ENCODE peak calls at places on chromosomes 13 and 19, in five cellular contexts. J is neuronal stem cell, T is H9, P is H1, Z is IMR-90. C is an unnamed sample. For H3K79me1, the result is how much of the 10 kb centered on the place peaks cover.

GRCh38 chr19:35392742-35393350 is 22.0 kb downstream of the GPR42 start:
- DNase-seq in J (no peak), Z (no peak), T (no peak), P (no peak), C (no peak)

GRCh38 chr19:18232540-18233223 is 6.4 kb upstream of the PDE4C start:
- DNase-seq in Z (no peak), T (peak), J (peak), P (no peak), C (peak)

GRCh38 chr19:4816388-4817165 is 14.9 kb downstream of the TICAM1 start:
- DNase-seq in T (no peak), J (no peak), Z (no peak), P (no peak), C (no peak)

GRCh38 chr19:30733826-30734550 is 361.8 kb downstream of the ZNF536 start:
- DNase-seq in J (peak), Z (no peak), P (no peak), T (no peak), C (no peak)

GRCh38 chr13:48235100-48235813 is 2.3 kb downstream of the ITM2B start:
- DNase-seq in T (peak), P (no peak), J (no peak), Z (peak), C (peak)

GRCh38 chr19:32877323-32877912 is 7.9 kb upstream of the SLC7A9 start:
- DNase-seq in T (no peak), Z (no peak), P (no peak), J (no peak), C (no peak)

GRCh38 chr19:6718741-6719539 is 1.5 kb downstream of the C3 start:
- DNase-seq in Z (no peak), T (peak), J (no peak), P (no peak), C (peak)

GRCh38 chr13:100124265-100124664 is 35.4 kb downstream of the PCCA start:
- DNase-seq in J (no peak), Z (peak), P (no peak), T (no peak), C (no peak)

GRCh38 chr19:15455996-15456395 is 6.2 kb upstream of the WIZ start:
- DNase-seq in J (no peak), T (no peak), P (no peak), Z (no peak), C (no peak)

GRCh38 chr13:45953082-45953481 is 99.5 kb downstream of the ZC3H13 start:
- DNase-seq in T (no peak), Z (no peak), P (no peak), J (no peak), C (no peak)

GRCh38 chr13:23876265-23876664 is 12.9 kb downstream of the MIPEP start:
- DNase-seq in P (no peak), Z (peak), J (no peak), T (no peak), C (no peak)

GRCh38 chr13:99215466-99215865 is 14.8 kb downstream of the UBAC2 start:
- DNase-seq in J (no peak), Z (no peak), P (no peak), T (peak), C (no peak)

GRCh38 chr19:44712864-44713515 is 14.0 kb downstream of the CEACAM16 start:
- DNase-seq in Z (no peak), J (no peak), T (no peak), P (no peak), C (peak)

GRCh38 chr13:33875658-33876401 is 57.9 kb downstream of the RFC3 start:
- DNase-seq in Z (no peak), P (no peak), T (no peak), J (no peak), C (no peak)

GRCh38 chr13:109412232-109412935 is 374.0 kb downstream of the IRS2 start:
- DNase-seq in Z (peak), T (peak), J (peak), P (peak), C (peak)

GRCh38 chr19:41218615-41219507 is at the start of gene AXL:
- DNase-seq in J (peak), Z (peak), P (peak), T (peak), C (peak)

GRCh38 chr13:34031629-34032028 is 213.7 kb downstream of the RFC3 start:
- DNase-seq in T (no peak), P (no peak), Z (no peak), J (no peak), C (no peak)

GRCh38 chr13:103282571-103283450 is 216.6 kb upstream of the SLC10A2 start:
- DNase-seq in Z (peak), T (no peak), P (no peak), J (no peak), C (peak)

GRCh38 chr19:43700368-43701015 is 15.4 kb upstream of the IRGC start:
- DNase-seq in J (no peak), Z (peak), P (no peak), T (no peak), C (peak)

GRCh38 chr13:34207334-34207733 is 389.4 kb downstream of the RFC3 start:
- DNase-seq in J (no peak), T (no peak), Z (peak), P (no peak), C (peak)

GRCh38 chr19:18357442-18358264 is 17.3 kb downstream of the PGPEP1 start:
- DNase-seq in T (no peak), Z (no peak), J (no peak), P (no peak), C (no peak)

GRCh38 chr13:44230736-44231135 is 142.9 kb upstream of the SERP2 start:
- DNase-seq in J (no peak), P (no peak), Z (no peak), T (no peak), C (peak)

GRCh38 chr13:112768795-112769411 is 79.1 kb downstream of the ATP11A start:
- DNase-seq in P (no peak), J (no peak), Z (no peak), T (peak), C (no peak)

GRCh38 chr19:18097993-18098890 is 664 bp downstream of the MAST3 start:
- DNase-seq in J (no peak), T (no peak), Z (no peak), P (no peak), C (no peak)

GRCh38 chr19:45253396-45254027 is 2.4 kb downstream of the MARK4 start:
- DNase-seq in T (no peak), Z (peak), P (no peak), J (no peak), C (no peak)

GRCh38 chr19:43395561-43395960 is 19.1 kb upstream of the TEX101 start:
- DNase-seq in T (no peak), J (no peak), Z (no peak), P (no peak), C (no peak)

GRCh38 chr13:68234278-68234677 is 1004.1 kb upstream of the PCDH9 start:
- DNase-seq in J (no peak), Z (no peak), T (no peak), P (no peak), C (peak)

GRCh38 chr19:53870485-53870844 is 2.8 kb downstream of the MYADM start:
- DNase-seq in Z (no peak), J (no peak), T (no peak), P (no peak), C (peak)

GRCh38 chr13:78977311-78977710 is 318.4 kb upstream of the OBI1 start:
- DNase-seq in T (no peak), P (no peak), Z (no peak), J (no peak), C (no peak)

GRCh38 chr13:37565425-37565824 is 33.1 kb downstream of the POSTN start:
- DNase-seq in Z (no peak), P (no peak), J (no peak), T (no peak), C (no peak)

GRCh38 chr19:4636151-4636717 is 3.1 kb upstream of the TNFAIP8L1 start:
- DNase-seq in Z (peak), P (no peak), T (peak), J (peak), C (peak)

GRCh38 chr13:104530741-104531140 is 1464.5 kb upstream of the SLC10A2 start:
- DNase-seq in P (no peak), Z (no peak), J (no peak), T (no peak), C (no peak)

GRCh38 chr19:44718441-44719261 is 19.7 kb downstream of the CEACAM16 start:
- DNase-seq in Z (peak), T (peak), J (peak), P (no peak), C (peak)

GRCh38 chr19:50815443-50815842 is 8.1 kb downstream of the KLK1 start:
- DNase-seq in T (no peak), Z (no peak), J (no peak), P (no peak), C (no peak)

GRCh38 chr13:113178070-113178895 is 19.8 kb downstream of the PROZ start:
- DNase-seq in J (no peak), P (no peak), T (no peak), Z (peak), C (peak)

GRCh38 chr19:2608602-2608922 is 93.9 kb downstream of the GNG7 start:
- DNase-seq in T (no peak), Z (no peak), P (no peak), J (no peak), C (no peak)

GRCh38 chr19:2609389-2610116 is 92.9 kb downstream of the GNG7 start:
- DNase-seq in P (no peak), T (no peak), J (no peak), Z (no peak), C (no peak)

GRCh38 chr19:2611483-2612464 is 90.7 kb downstream of the GNG7 start:
- DNase-seq in J (no peak), T (no peak), P (no peak), Z (no peak), C (no peak)

GRCh38 chr19:2612619-2613249 is 89.8 kb downstream of the GNG7 start:
- DNase-seq in J (no peak), P (no peak), T (no peak), Z (no peak), C (no peak)

DNA sequence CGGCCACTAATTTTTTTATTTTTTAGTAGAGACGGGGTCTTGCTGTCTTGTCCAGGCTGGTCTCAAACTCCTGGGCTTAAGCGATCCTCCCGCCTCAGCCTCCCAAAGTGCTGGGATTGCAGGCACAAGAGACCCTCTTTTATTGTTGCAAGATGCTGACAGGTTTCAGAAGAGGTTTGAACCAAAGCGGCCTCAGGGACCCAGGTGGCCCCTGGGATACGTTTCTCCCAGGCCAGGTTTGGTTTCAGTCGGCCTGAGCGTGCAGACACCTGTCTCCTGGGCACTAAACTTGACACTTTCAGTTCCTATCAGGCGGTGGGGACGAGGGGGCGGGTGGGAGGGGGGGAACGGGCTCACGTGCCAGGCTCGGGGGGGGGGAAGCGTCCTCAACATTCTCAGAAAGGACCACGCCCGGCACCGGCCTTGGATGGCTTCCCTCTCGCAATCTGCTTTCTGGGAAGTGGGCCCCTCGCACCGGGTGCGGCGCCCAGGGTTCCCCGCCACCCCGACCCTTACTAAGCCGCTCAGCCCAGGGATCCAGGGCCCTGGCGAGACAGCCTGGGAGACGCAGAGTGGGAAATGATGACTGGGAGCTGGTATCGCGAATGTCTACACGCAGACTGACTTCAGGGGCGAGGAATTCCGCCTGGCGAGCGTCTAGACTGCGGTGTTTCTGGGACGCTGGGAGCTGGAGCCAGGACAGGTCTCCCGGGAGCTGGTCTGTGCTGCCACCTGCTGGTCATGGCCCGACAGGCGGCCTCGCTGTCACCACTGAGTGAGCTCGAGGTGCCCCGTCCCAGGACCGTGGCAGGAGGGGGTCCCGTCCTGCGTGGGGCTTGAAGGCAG is 91.6 kb downstream of the GNG7 start:
- DNase-seq in T (peak), J (peak), Z (peak), P (peak), C (peak)
- H3K14ac ChIP-seq in T (no peak), J (no peak), Z (peak), P (no peak), C (no peak)

DNA sequence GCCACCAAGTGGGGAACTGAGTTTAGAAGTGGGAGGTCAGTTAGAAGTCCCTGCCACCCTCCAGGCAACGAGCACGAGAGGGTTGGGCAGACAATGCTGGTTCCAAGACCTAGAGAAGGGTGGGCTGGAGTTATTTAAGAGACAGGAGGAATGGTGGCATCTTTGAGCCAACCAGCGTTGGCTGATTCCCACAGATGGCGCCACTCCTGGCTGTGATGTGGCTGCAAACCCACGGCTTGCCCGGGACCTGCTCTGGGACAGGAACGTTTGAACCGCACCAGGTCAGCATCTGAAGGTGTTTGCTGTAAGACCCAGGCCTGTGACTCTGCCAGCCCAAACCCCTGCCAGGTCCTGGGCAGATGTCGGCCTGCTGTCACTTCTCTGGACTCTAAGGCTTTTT is 42.8 kb downstream of the BICRA start:
- DNase-seq in P (no peak), J (no peak), T (no peak), Z (no peak), C (no peak)
- H3K79me1 ChIP-seq in P (under half), J (under half), T (under half), Z (under half), C (under half)

DNA sequence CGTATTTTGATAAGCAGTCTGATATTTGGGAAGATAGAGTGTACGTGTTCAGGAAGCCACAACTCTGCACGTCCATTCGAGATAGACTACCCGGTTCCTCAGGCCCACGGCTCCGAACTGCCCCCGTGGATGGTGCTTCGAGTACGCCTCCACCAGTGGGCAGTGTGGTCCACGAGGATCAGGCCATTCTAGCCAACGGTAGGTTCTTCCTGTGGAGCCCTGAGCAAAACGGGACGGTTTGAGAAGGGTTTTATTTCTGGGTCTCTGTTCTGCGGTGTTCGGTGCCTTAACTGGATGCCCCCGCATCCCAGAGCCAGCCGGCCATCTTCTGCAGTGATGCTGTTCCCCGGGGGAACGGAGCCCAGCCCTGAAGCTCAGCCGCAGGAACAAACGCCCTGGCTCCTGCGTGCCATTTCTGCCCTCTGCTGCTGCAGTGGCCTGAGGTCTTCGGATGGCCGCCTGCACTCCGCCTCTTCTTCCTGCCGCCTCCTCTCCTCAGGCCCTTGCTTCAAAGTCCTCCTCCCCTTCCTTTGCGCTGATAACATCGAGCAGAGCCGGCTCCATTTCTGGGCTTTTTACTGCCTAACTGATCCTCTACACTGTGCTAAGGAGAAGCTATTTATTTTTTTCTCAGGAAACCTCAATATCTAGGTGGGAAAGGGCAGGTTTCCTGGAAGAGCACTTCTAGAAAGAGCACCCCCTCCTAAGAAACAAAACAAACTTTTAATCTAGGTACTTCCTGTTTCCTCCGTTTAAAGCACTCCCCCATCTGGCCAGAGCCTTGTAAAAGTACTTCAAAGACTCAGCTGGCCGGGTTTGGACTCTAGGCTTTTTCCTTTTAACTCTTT is 36.2 kb upstream of the SLC46A3 start:
- DNase-seq in T (peak), Z (peak), P (no peak), J (no peak), C (peak)
- H3K27ac ChIP-seq in T (no peak), Z (no peak), P (peak), J (no peak), C (no peak)

GRCh38 chr19:7987084-7987768 is 18.2 kb downstream of the ELAVL1 start:
- DNase-seq in J (no peak), Z (no peak), P (no peak), T (no peak), C (no peak)

GRCh38 chr19:7992575-7992974 is 12.9 kb downstream of the ELAVL1 start:
- DNase-seq in J (no peak), P (no peak), Z (no peak), T (no peak), C (no peak)

GRCh38 chr19:7988307-7988706 is 17.1 kb downstream of the ELAVL1 start:
- DNase-seq in J (no peak), T (no peak), P (no peak), Z (no peak), C (no peak)

GRCh38 chr19:7986321-7987083 is 18.9 kb downstream of the ELAVL1 start:
- DNase-seq in Z (peak), P (no peak), T (no peak), J (no peak), C (peak)

DNA sequence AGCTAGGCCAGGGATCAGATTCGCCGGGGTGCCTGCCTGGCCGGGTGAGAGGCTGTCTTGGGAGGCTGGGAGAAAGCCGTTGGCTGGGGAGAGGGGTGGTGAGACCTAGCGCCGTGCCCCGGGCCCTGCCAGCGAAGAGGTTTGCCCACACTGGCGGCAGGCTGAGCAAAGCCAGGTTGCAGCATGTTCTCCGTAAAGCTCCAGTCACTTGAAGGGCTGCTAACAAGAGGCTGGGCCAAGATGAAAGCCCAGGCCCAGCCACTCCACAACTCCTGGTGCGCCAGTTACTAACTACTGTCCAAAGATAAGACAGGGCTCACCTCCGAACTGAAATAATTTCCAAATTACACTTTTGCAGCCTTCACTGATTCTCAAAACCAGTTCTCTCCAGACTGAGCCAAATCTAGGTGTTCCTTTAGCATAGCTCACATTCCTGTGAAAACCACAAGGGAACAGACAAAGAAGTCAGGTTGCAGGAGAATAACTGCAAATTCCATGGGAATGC is 16.3 kb downstream of the ELAVL1 start:
- DNase-seq in J (no peak), P (no peak), Z (no peak), T (no peak), C (no peak)
- H3K14ac ChIP-seq in J (no peak), P (no peak), Z (no peak), T (no peak), C (no peak)

GRCh38 chr19:28136796-28137195 is 1076.2 kb downstream of the UQCRFS1 start:
- DNase-seq in J (no peak), Z (no peak), T (no peak), P (no peak), C (no peak)
- H3K79me1 ChIP-seq in J (under half), Z (under half), T (under half), P (under half), C (under half)

DNA sequence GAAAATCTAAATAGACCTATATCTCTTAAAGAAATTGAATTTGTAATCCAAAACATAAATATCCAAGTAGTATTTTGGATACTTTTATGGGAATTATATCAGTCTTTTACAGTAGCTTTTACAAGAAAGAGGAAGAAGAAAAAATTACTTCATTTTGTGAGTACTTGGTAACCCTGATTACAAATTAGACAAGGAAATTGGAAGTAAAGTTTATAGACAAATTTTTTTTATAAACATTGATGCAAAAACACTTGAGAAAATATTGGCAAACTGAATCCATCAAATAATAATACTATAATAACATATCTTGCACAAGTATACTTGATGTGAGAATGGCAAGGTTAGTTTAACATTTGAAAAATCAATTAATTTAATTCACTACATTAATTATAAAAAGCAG is 954.1 kb upstream of the MIR17HG start:
- DNase-seq in T (no peak), Z (no peak), P (no peak), J (no peak), C (no peak)
- H3K27ac ChIP-seq in T (no peak), Z (no peak), P (no peak), J (no peak), C (no peak)

DNA sequence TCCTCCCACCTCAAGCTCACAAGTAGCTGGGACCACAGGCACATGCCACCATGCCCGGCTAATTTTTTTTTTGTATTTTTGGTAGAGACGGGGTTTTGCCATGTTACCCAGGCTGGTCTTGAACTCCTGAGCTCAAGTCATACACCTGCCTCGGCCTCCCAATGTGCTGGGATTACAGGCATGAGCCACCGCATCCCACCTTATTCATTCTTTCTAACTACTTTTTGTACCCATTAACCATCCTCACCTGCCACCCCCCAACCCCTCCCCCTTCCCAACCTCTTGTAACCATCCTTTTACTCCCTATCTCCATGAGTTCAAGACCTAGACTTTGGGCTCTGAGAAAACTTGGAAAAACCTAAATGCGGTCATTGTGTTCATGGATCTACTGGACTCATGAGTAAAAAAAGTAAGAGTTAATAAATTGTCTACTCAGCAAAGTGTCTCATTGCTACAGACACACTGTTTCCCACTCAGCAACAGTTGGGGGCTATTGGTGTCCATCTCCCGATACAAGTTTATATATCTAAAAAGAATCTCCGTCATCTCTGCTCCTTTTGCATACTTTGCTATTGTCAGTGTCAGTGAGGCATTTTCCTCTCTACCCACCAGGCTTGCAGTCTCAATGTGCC is 44.1 kb upstream of the MEDAG start:
- DNase-seq in Z (no peak), T (no peak), P (no peak), J (no peak), C (no peak)
- H3K14ac ChIP-seq in Z (no peak), T (no peak), P (no peak), J (no peak), C (no peak)